ENCODE peak calls at places on chromosomes 12 and 14, in four cellular contexts. B is mesendoderm, E is trophoblast cell, V is H9. W is an unnamed sample.

GRCh38 chr12:109988903-109989302 is 7.3 kb downstream of the GIT2 start:
- DNase-seq in B (no peak), V (no peak), E (no peak), W (no peak)

GRCh38 chr14:20031058-20031457 is 4.8 kb downstream of the OR4K13 start:
- DNase-seq in B (no peak), E (no peak), V (no peak), W (no peak)

GRCh38 chr14:101824339-101824727 is 62.8 kb downstream of the PPP2R5C start:
- DNase-seq in V (no peak), B (no peak), E (no peak), W (no peak)

GRCh38 chr12:106145539-106146447 is 7.0 kb upstream of the NUAK1 start:
- DNase-seq in V (peak; percentile 27), E (no peak), B (peak; percentile 76), W (no peak)

GRCh38 chr12:32661706-32662105 is 17.4 kb upstream of the DNM1L start:
- DNase-seq in B (no peak), V (no peak), E (peak; percentile 49), W (peak; percentile 38)

GRCh38 chr12:12461923-12462315 is 100.7 kb downstream of the DUSP16 start:
- DNase-seq in E (no peak), V (no peak), B (no peak), W (no peak)

GRCh38 chr12:50246873-50247612 is 36.3 kb downstream of the LIMA1 start:
- DNase-seq in E (peak; percentile 70), V (no peak), B (peak; percentile 43), W (no peak)

GRCh38 chr12:94649349-94650142 is 811 bp downstream of the TMCC3 start:
- DNase-seq in B (peak; percentile 60), E (peak; percentile 30), V (peak; percentile 55), W (peak; percentile 76)

GRCh38 chr14:97851438-97851995 is 1054.3 kb downstream of the VRK1 start:
- DNase-seq in V (no peak), E (no peak), B (no peak), W (no peak)

GRCh38 chr12:14167005-14167628 is 185.7 kb upstream of the GRIN2B start:
- DNase-seq in V (peak; percentile 65), E (peak; percentile 17), B (peak; percentile 69), W (no peak)

GRCh38 chr12:29762637-29763300 is 21.0 kb downstream of the TMTC1 start:
- DNase-seq in B (no peak), V (no peak), E (no peak), W (no peak)

GRCh38 chr14:68692916-68693771 is 99.7 kb downstream of the ZFP36L1 start:
- DNase-seq in E (no peak), B (no peak), V (no peak), W (no peak)

GRCh38 chr12:6647083-6647604 is at the start of gene ACRBP:
- DNase-seq in B (peak; percentile 64), V (peak; percentile 86), E (peak; percentile 79), W (no peak)

GRCh38 chr14:50607181-50607580 is 47.2 kb downstream of the ATL1 start:
- DNase-seq in E (no peak), B (no peak), V (no peak), W (no peak)

GRCh38 chr12:86186449-86186848 is 69.7 kb downstream of the MGAT4C start:
- DNase-seq in B (peak; percentile 16), E (no peak), V (no peak), W (no peak)

GRCh38 chr14:64912256-64912655 is 2.0 kb upstream of the CHURC1 start:
- DNase-seq in B (no peak), E (no peak), V (no peak), W (no peak)

GRCh38 chr14:65164068-65164824 is 61.9 kb upstream of the MAX start:
- DNase-seq in E (no peak), B (peak; percentile 53), V (no peak), W (no peak)

GRCh38 chr12:76720068-76720467 is 43.8 kb upstream of the ZDHHC17 start:
- DNase-seq in E (peak; percentile 80), V (no peak), B (peak; percentile 80), W (no peak)

GRCh38 chr12:51785906-51786305 is 62.6 kb downstream of the FIGNL2 start:
- DNase-seq in V (no peak), B (no peak), E (no peak), W (no peak)

GRCh38 chr12:94718114-94718513 is 67.8 kb upstream of the TMCC3 start:
- DNase-seq in V (no peak), E (no peak), B (peak; percentile 12), W (no peak)

GRCh38 chr14:57383125-57383524 is 7.3 kb upstream of the NAA30 start:
- DNase-seq in E (no peak), V (no peak), B (peak; percentile 69), W (no peak)
- H3K4ac ChIP-seq in E (no peak overlapping the region), V (no peak overlapping the region), B (no peak overlapping the region), W (no peak overlapping the region)

DNA sequence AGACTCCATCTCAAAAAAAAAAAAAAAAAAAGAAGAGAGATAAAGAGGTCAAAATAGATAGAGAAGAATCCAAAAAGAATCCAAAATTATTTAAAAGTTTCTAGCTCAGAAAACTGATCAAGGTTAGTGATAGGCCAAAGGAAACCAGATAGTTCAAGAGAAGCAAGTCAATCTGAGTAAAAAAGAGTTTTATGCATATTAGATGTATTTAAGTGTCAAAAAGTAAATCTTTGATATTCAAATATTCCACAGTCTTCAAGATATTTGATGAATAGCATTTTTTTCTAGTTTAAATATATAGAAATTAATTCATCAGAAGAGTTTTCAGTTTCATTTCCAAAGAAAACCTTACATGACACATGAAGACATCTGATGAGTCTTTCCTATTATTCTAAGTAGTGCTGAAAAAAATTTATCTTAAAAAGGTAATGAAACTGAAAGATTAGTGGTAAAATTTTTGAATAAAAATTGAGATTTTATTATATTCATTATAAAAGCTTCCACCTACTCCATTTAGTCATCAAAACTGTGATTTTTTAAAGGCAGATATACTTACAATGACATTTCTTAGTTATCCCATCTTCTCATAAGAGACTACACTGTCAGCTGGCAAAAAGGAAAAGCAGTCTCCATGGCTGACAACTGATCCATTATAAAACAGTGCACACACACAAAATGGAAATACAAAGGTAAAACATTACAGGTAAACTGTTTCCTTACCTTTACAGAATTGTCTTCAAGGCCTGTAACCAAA is 68.6 kb downstream of the RPS6KA5 start:
- DNase-seq in B (no peak), E (no peak), V (no peak), W (no peak)
- H3K4ac ChIP-seq in B (no peak overlapping the region), E (no peak overlapping the region), V (no peak overlapping the region), W (no peak overlapping the region)

GRCh38 chr14:72736348-72736747 is 157.6 kb downstream of the DPF3 start:
- DNase-seq in V (no peak), B (peak; percentile 38), E (no peak), W (no peak)
- H3K4ac ChIP-seq in V (no peak overlapping the region), B (no peak overlapping the region), E (no peak overlapping the region), W (no peak overlapping the region)

GRCh38 chr14:89702151-89702936 is 252.2 kb downstream of the EFCAB11 start:
- DNase-seq in E (no peak), B (no peak), V (no peak), W (no peak)
- H3K4ac ChIP-seq in E (peak overlapping the region; percentile 34), B (peak overlapping the region; percentile 93), V (no peak overlapping the region), W (peak overlapping the region; percentile 90)

DNA sequence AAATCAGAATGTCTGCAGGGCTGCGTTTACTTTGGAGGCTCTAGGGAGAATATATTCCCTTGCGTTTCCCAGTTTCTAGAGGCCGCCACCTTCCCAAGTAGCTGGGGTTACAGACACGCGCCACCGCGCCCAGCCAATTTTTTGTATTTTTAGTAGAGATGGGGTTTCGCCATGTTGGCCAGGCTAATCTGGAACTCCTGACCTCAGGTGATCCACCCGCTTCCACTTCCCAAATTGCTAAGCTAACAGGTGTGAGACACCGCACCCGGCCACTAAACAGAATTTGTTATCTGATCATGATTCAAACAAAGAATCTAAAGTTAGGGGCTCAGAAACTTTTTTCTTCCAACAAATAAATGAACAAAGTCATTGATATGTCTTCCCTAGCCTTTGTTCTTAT is 114.6 kb downstream of the PPHLN1 start:
- DNase-seq in V (no peak), E (no peak), B (peak; percentile 27), W (no peak)
- H3K4ac ChIP-seq in V (no peak overlapping the region), E (no peak overlapping the region), B (no peak overlapping the region), W (no peak overlapping the region)